ENCODE peak calls at places on chromosomes 5 and 9, in ten cellular contexts. P is right lobe of liver, A is lung, S is ovary, V is RWPE1, G is fibroblast of lung, J is GM23338, I is kidney, Z is mesenchymal stem cell, X is GM23248. O is an unnamed sample.

GRCh38 chr9:114452219-114453169 is 52.8 kb downstream of the WHRN start:
- DNase-seq in S (no peak), X (no peak), A (no peak), I (peak), J (peak), V (no peak), Z (no peak), G (no peak), P (no peak), O (no peak)

GRCh38 chr9:134962065-134962997 is 44.6 kb upstream of the FCN1 start:
- DNase-seq in I (no peak), J (no peak), X (no peak), S (no peak), P (peak), G (no peak), A (no peak), Z (no peak), V (peak), O (no peak)

GRCh38 chr9:36470891-36471290 is 70.8 kb upstream of the RNF38 start:
- DNase-seq in P (no peak), Z (peak), I (peak), S (peak), V (peak), X (peak), J (no peak), A (peak), G (peak), O (no peak)

GRCh38 chr9:133463864-133464615 is 4.3 kb downstream of the CACFD1 start:
- DNase-seq in X (peak), J (no peak), I (no peak), Z (no peak), S (no peak), G (no peak), P (no peak), A (peak), V (no peak), O (no peak)

GRCh38 chr9:37972346-37972745 is 68.4 kb upstream of the SLC25A51 start:
- DNase-seq in X (peak), I (peak), Z (no peak), S (no peak), J (no peak), A (no peak), P (peak), G (peak), V (no peak), O (no peak)

GRCh38 chr5:113447651-113448050 is 12.9 kb upstream of the TSSK1B start:
- DNase-seq in J (peak), I (no peak), S (no peak), P (no peak), X (peak), G (no peak), V (no peak), A (no peak), Z (no peak), O (no peak)

GRCh38 chr9:137748311-137748710 is 129.3 kb upstream of the CACNA1B start:
- DNase-seq in X (no peak), V (no peak), I (peak), S (no peak), A (no peak), J (no peak), Z (no peak), G (no peak), P (no peak), O (no peak)

GRCh38 chr9:89357331-89358197 is 39.3 kb downstream of the SECISBP2 start:
- DNase-seq in Z (no peak), G (no peak), P (no peak), A (no peak), X (no peak), V (no peak), I (no peak), S (no peak), J (no peak), O (no peak)

GRCh38 chr5:168750926-168751325 is 171.8 kb upstream of the PANK3 start:
- DNase-seq in Z (no peak), S (no peak), I (no peak), G (no peak), A (no peak), P (no peak), J (no peak), V (no peak), X (no peak), O (no peak)

GRCh38 chr5:14401639-14402038 is 180.0 kb upstream of the OTULINL start:
- DNase-seq in Z (no peak), P (no peak), S (no peak), G (no peak), I (no peak), A (no peak), J (no peak), V (no peak), X (no peak), O (no peak)

DNA sequence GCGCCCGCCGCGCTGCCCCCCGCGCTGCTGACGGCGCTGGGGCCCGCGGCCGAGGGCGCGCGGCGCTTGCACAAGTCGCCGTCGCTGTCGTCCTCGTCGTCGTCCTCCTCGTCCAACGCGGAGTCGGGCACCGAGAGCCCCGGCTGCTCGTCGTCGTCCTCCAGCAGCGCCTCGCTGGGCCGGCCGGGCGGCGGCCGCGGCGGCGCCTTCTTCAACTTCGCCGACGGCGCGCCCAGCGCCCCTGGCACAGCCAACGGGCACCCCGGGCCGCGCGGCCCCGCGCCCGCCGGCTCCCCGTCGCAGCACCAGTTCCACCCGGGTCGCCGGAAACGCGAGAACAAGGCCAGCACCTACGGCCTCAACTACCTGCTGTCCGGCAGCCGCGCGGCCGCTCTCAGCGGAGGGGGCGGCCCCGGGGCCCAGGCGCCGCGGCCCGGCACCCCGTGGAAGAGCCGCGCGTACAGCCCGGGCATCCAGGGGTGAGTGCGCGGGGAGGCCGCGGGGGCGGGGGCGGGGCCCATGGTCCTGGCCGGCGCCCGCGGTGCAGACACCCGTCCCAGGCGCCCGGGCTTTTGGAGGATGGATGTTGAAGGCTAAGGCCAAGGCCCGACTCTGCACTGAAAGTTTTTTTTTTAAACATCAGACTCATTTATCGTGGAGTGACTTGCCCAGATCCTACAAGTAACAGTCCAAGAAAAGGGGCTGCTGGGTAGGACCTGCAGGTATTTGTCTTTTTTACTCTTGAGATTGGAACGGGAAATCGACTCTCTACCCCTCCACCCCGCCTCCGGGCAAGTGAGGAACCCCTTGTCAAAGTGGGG is 1.2 kb downstream of the TENT4A start:
- DNase-seq in P (no peak), I (peak), X (peak), G (peak), V (peak), Z (no peak), S (peak), J (peak), A (peak), O (no peak)
- H3K27ac ChIP-seq in P (peak), I (peak), X (peak), G (peak), V (peak), Z (no peak), S (peak), J (no peak), A (peak), O (no peak)

DNA sequence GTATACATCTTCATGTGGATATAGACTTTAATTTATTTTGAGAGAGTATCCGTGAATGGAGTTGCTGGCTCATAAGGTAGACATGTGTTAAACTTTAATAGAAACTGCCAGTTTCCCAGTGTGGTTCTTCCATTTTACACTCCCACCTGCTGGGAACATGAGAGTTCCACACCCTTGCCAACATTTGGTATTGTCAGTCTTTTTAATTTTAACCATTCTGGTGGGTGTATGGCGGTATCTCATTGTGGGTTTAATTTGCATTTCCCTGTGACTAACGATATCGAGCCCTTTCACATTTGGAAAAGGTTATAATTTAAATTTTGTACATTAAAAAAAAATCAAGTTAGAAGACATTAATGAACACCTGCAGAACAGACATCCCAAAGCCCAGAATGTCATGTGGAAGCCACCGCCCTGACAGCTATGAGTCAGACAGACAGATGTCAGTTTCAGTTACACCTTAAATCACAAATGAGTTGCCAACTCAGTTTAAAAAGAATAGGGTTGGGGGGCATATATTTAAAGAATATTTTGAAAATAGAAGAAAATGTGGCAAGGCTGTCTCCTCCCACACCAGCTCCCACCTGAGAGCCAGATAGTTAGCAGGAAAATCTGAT is 36.9 kb downstream of the ANKRD33B start:
- DNase-seq in Z (no peak), A (no peak), X (no peak), G (peak), P (no peak), J (no peak), I (no peak), V (peak), S (no peak), O (no peak)
- H3K27ac ChIP-seq in Z (peak), A (no peak), X (peak), G (no peak), P (peak), J (no peak), I (peak), V (peak), S (no peak), O (peak)

GRCh38 chr5:22549876-22550671 is 303.1 kb downstream of the CDH12 start:
- DNase-seq in S (no peak), A (no peak), I (no peak), X (no peak), J (no peak), P (no peak), Z (no peak), V (no peak), G (no peak), O (no peak)
- H3K27ac ChIP-seq in S (no peak), A (no peak), I (no peak), X (no peak), J (no peak), P (no peak), Z (no peak), V (no peak), G (no peak), O (no peak)

GRCh38 chr5:88746438-88746882 is 136.5 kb downstream of the MEF2C start:
- DNase-seq in Z (no peak), J (no peak), X (no peak), G (no peak), P (no peak), V (no peak), S (no peak), A (no peak), I (no peak), O (no peak)
- H3K27ac ChIP-seq in Z (no peak), J (no peak), X (no peak), G (no peak), P (no peak), V (no peak), S (peak), A (no peak), I (no peak), O (no peak)

DNA sequence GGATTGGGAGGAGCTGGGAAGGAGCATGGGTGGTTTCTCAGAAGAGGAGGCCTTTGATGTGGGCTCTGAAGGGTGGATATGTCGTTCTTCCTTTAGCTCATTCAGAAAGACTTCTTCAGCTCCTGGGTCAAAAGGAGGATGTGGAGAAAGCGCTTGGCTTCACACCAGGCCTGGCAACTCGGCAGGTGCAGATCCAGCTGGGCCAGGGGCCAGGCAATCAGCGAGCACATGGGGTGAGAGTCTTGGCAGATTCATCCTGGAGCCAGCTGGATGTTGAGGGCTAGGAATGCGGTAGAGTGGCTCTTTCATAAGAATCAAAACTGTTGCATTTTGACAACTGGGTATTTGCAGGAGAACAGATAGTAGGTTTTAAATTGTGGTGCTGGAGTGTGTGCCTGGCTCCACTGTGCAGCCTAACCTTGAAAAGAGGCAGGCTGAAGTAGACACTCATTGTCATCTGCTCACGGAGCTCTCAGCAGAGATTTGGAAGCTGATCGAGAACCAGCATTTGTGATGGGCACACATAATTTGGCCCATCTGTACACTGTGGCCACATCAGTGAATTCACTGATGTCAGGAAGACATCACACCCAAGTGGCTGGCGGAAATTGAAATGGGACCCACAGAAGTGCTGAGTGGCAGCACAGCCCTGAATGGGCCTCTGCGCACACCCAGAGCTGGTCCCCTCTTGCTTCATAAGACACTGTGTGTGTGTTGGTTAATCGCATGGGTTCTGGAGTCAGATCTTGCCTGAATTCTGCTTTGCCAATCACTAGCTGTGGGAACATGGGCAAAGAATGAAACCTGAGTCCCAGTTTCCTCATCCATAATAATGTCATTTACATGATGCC is 71.9 kb downstream of the PCSK5 start:
- DNase-seq in G (peak), I (no peak), P (peak), A (peak), J (no peak), X (no peak), V (no peak), S (peak), Z (no peak), O (no peak)
- H3K27ac ChIP-seq in G (no peak), I (no peak), P (no peak), A (peak), J (no peak), X (no peak), V (no peak), S (no peak), Z (no peak), O (no peak)

O was measured in substantia nigra.